ENCODE peak calls at places on chromosomes 11 and 22, in five cellular contexts. P is HepG2, G is H1, U is NT2/D1, H is GM12878. E is an unnamed sample.
A peak's percentile ranks its signal among the peaks of the same experiment; 100 is the strongest.

GRCh38 chr11:16809901-16810668 is 71.6 kb downstream of the C11orf58 start:
- DNase-seq in P (no peak), G (no peak), U (no peak), H (no peak), E (no peak)

GRCh38 chr11:34823639-34824038 is 92.5 kb downstream of the APIP start:
- DNase-seq in P (no peak), G (no peak), U (no peak), H (no peak), E (no peak)

GRCh38 chr11:102322560-102322959 is 5.3 kb downstream of the BIRC3 start:
- DNase-seq in P (no peak), G (no peak), U (no peak), H (no peak), E (no peak)

GRCh38 chr22:33539902-33540751 is 380.1 kb downstream of the LARGE1 start:
- DNase-seq in P (peak; percentile 100), G (no peak), U (no peak), H (no peak), E (no peak)

GRCh38 chr11:10899542-10899830 is 41.6 kb upstream of the ZBED5 start:
- DNase-seq in P (no peak), G (no peak), U (no peak), H (no peak), E (no peak)

GRCh38 chr11:126410649-126411048 is 55.2 kb downstream of the ST3GAL4 start:
- DNase-seq in P (no peak), G (no peak), U (no peak), H (no peak), E (no peak)

GRCh38 chr22:21873619-21874018 is 6.2 kb upstream of the MAPK1 start:
- DNase-seq in P (no peak), G (no peak), U (no peak), H (no peak), E (no peak)

GRCh38 chr22:30857103-30857502 is 111.5 kb downstream of the MORC2 start:
- DNase-seq in P (no peak), G (no peak), U (no peak), H (no peak), E (peak; percentile 3)

GRCh38 chr11:70413151-70413550 is 14.8 kb downstream of the CTTN start:
- DNase-seq in P (no peak), G (no peak), U (no peak), H (no peak), E (no peak)

GRCh38 chr11:22957890-22958289 is 97.6 kb upstream of the CCDC179 start:
- DNase-seq in P (no peak), G (no peak), U (no peak), H (no peak), E (no peak)

GRCh38 chr22:17638182-17638431 is 450 bp upstream of the BCL2L13 start:
- DNase-seq in P (no peak), G (no peak), U (peak; percentile 44), H (no peak), E (peak; percentile 67)

GRCh38 chr11:74169736-74170458 is 905 bp downstream of the C2CD3 start:
- DNase-seq in P (no peak), G (no peak), U (no peak), H (no peak), E (no peak)

GRCh38 chr11:24046731-24047130 is 450.1 kb upstream of the LUZP2 start:
- DNase-seq in P (no peak), G (no peak), U (no peak), H (no peak), E (no peak)

GRCh38 chr22:34427436-34427835 is 507.2 kb upstream of the LARGE1 start:
- DNase-seq in P (no peak), G (no peak), U (no peak), H (no peak), E (no peak)

GRCh38 chr11:68328374-68329091 is 16.1 kb downstream of the LRP5 start:
- DNase-seq in P (peak; percentile 86), G (no peak), U (no peak), H (no peak), E (no peak)

GRCh38 chr11:92632510-92632909 is 336.9 kb upstream of the MTNR1B start:
- DNase-seq in P (no peak), G (no peak), U (peak; percentile 20), H (no peak), E (no peak)

GRCh38 chr11:113184498-113184897 is 129.9 kb upstream of the TTC12 start:
- DNase-seq in P (peak; percentile 35), G (no peak), U (peak; percentile 30), H (no peak), E (no peak)

DNA sequence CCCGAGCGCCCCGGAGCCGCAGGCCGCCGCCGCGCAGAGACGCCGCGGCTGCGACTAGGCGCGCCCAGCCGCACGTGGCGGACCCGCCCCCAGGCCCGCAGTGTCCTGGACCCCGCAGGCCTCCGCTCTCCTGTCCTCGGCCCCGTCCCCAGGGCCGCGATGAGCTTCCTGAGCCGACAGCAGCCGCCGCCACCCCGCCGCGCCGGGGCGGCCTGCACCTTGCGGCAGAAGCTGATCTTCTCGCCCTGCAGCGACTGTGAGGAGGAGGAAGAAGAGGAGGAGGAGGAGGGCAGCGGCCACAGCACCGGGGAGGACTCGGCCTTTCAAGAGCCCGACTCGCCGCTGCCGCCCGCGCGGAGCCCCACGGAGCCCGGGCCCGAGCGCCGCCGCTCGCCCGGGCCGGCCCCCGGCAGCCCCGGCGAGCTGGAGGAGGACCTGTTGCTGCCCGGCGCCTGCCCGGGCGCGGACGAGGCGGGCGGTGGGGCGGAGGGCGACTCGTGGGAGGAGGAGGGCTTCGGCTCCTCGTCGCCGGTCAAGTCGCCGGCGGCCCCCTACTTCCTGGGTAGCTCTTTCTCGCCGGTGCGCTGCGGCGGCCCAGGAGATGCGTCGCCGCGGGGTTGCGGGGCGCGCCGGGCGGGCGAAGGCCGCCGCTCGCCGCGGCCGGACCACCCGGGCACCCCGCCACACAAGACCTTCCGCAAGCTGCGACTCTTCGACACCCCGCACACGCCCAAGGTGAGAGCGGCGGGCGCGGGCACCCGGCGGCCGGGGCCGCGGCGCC is 495 bp downstream of the WEE1 start:
- DNase-seq in P (no peak), G (no peak), U (no peak), H (no peak), E (no peak)
- TF ChIP-seq SUZ12 in P (no peak), G (no peak), U (no peak), H (no peak), E (no peak)

GRCh38 chr11:110447343-110447742 is 17.6 kb downstream of the FDX1 start:
- DNase-seq in P (no peak), G (no peak), U (no peak), H (no peak), E (no peak)
- TF ChIP-seq SUZ12 in P (no peak), G (no peak), U (no peak), H (no peak), E (no peak)

GRCh38 chr22:47396515-47396914 is 634.1 kb downstream of the TBC1D22A start:
- DNase-seq in P (no peak), G (no peak), U (no peak), H (no peak), E (no peak)
- TF ChIP-seq SUZ12 in P (no peak), G (no peak), U (no peak), H (no peak), E (no peak)

DNA sequence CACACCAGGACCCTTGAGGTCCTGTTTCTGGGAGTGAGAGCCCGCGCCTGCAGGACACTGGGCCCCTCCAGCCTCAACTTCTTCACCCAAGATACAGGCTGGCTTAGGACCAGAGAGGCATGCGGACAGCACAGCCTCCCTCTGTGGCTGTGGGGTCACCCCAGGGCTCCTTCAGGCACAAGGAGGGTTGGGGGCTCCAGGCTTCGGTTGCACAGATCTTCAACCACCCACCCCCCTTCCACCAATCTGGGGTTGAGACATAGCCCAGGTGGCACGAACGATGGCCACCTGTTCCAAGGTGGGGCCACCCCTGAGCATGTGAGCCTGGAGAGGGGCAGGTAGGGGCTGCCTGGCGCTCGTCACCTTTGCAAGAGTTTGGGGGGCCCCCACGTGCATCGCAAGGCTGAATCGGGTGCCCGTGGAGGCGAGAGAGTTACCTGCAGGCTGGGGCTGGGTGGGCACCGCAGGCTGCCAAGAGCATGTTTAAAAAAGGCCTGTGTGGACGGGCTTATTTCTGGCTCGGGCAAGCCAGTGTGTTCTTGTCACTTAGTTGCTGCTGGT is 1.2 kb downstream of the ZDHHC8 start:
- DNase-seq in P (no peak), G (no peak), U (no peak), H (no peak), E (no peak)
- TF ChIP-seq SUZ12 in P (no peak), G (no peak), U (no peak), H (no peak), E (no peak)

DNA sequence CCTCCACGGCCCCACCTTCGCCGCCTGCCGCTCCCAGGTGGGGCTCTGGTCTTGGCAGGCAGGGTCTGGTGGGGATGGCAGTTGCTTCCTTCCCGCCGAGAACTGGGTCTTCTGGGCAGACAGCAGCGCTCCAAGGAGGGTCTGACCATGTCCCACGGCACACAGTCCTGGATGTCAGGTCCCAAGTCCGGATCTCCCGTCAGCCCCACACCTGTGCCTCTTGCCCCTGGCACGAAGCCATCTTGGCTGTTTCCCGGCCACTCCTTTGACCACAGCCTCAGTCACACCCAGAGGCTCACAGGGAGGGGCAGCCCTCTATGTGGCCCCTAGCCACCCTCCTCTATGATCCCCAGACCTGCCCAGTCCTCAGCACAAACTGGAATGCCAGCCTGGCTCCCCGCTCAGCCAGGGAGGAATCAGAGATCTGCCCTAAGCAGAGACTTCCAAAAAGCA is 14.3 kb downstream of the MUC5B start:
- DNase-seq in P (no peak), G (no peak), U (no peak), H (no peak), E (no peak)
- TF ChIP-seq SUZ12 in P (no peak), G (no peak), U (no peak), H (no peak), E (no peak)

GRCh38 chr11:83779876-83780275 is 493.7 kb upstream of the CCDC90B start:
- DNase-seq in P (no peak), G (no peak), U (no peak), H (no peak), E (no peak)

GRCh38 chr11:83778598-83778997 is 492.4 kb upstream of the CCDC90B start:
- DNase-seq in P (no peak), G (no peak), U (no peak), H (no peak), E (no peak)

GRCh38 chr11:83768476-83768875 is 482.3 kb upstream of the CCDC90B start:
- DNase-seq in P (no peak), G (no peak), U (no peak), H (no peak), E (no peak)

DNA sequence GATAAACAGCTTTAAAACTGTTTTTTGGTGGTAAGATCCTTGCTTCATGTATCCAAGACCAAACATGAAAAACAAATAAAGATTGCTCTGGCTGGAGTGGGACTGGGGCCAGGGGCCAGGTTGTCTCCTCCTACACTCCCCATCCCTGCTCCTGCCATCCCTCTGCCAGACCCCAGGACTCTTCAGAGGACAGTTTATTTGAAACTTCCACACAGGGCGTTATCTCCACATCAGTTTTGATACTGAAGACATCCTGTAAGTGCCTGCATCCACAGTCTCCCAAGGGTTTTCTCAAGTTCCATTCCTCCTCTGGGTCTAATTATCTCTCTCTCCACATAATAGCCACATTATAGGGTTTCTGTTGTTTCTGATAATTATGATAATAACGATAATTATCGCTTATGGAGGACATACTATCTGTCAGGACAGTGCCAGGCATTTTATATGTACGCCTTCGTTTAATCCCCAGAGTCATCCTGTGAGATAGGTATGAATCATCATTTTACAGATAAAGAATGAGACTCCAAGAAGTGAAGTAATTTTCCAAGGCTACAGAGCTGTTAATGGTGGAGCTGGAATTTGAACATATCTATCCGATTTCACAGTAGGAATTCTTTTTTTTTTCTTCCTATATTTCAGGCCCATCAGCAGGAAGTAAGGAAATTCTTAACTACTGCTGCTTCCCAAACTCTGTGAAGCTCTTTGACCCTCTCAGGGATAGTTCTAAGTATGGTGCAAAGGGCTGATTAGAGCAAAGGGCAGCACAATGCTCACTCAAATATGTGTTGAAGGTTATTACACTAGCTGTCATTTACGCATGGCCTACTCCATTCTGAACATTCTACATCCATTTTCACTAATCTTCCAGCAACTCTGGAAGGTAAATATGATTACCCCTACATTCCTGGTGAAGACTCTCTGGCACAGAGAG is 488.0 kb upstream of the CCDC90B start:
- DNase-seq in P (no peak), G (no peak), U (no peak), H (no peak), E (no peak)
- TF ChIP-seq SUZ12 in P (no peak), G (no peak), U (no peak), H (no peak), E (no peak)

E was measured in HEK293T.